ENCODE peak calls at places on chromosomes 4 and X, in six cellular contexts. One of them, this sample, is unnamed.

GRCh38 chr4:174789666-174790065 is 39.4 kb downstream of the GLRA3 start:
- DNase-seq in pancreas: no peak
- DNase-seq in left ventricle myocardium inferior: no peak
- DNase-seq in IMR-90: no peak
- DNase-seq in fibroblast of lung: no peak
- DNase-seq in ELF-1: no peak
- DNase-seq in this sample: no peak

GRCh38 chrX:9562851-9563250 is 98.0 kb downstream of the TBL1X start:
- DNase-seq in pancreas: no peak
- DNase-seq in left ventricle myocardium inferior: no peak
- DNase-seq in IMR-90: peak; percentile 89
- DNase-seq in fibroblast of lung: peak; percentile 94
- DNase-seq in ELF-1: peak; percentile 38
- DNase-seq in this sample: peak; percentile 68

GRCh38 chr4:3362431-3363287 is 69.8 kb downstream of the RGS12 start:
- DNase-seq in pancreas: no peak
- DNase-seq in left ventricle myocardium inferior: no peak
- DNase-seq in IMR-90: no peak
- DNase-seq in fibroblast of lung: no peak
- DNase-seq in ELF-1: no peak
- DNase-seq in this sample: no peak

GRCh38 chrX:112759512-112759911 is 79.8 kb upstream of the LHFPL1 start:
- DNase-seq in pancreas: no peak
- DNase-seq in left ventricle myocardium inferior: no peak
- DNase-seq in IMR-90: no peak
- DNase-seq in fibroblast of lung: no peak
- DNase-seq in ELF-1: no peak
- DNase-seq in this sample: no peak

GRCh38 chrX:68751372-68751771 is 77.4 kb upstream of the EFNB1 start:
- DNase-seq in pancreas: no peak
- DNase-seq in left ventricle myocardium inferior: no peak
- DNase-seq in IMR-90: no peak
- DNase-seq in fibroblast of lung: no peak
- DNase-seq in ELF-1: no peak
- DNase-seq in this sample: no peak

GRCh38 chrX:109880629-109881028 is 122.3 kb upstream of the TMEM164 start:
- DNase-seq in pancreas: no peak
- DNase-seq in left ventricle myocardium inferior: no peak
- DNase-seq in IMR-90: no peak
- DNase-seq in fibroblast of lung: no peak
- DNase-seq in ELF-1: no peak
- DNase-seq in this sample: no peak

GRCh38 chr4:159042097-159042605 is 60.7 kb upstream of the RAPGEF2 start:
- DNase-seq in pancreas: no peak
- DNase-seq in left ventricle myocardium inferior: no peak
- DNase-seq in IMR-90: no peak
- DNase-seq in fibroblast of lung: no peak
- DNase-seq in ELF-1: no peak
- DNase-seq in this sample: no peak

GRCh38 chr4:46484881-46485280 is 95.0 kb upstream of the GABRA2 start:
- DNase-seq in pancreas: no peak
- DNase-seq in left ventricle myocardium inferior: no peak
- DNase-seq in IMR-90: peak; percentile 2
- DNase-seq in fibroblast of lung: peak; percentile 3
- DNase-seq in ELF-1: no peak
- DNase-seq in this sample: no peak

GRCh38 chrX:75038925-75039324 is 113.7 kb upstream of the NEXMIF start:
- DNase-seq in pancreas: no peak
- DNase-seq in left ventricle myocardium inferior: no peak
- DNase-seq in IMR-90: peak; percentile 32
- DNase-seq in fibroblast of lung: peak; percentile 6
- DNase-seq in ELF-1: peak; percentile 10
- DNase-seq in this sample: no peak

GRCh38 chr4:187256897-187257296 is 533.2 kb upstream of the FAT1 start:
- DNase-seq in pancreas: no peak
- DNase-seq in left ventricle myocardium inferior: no peak
- DNase-seq in IMR-90: no peak
- DNase-seq in fibroblast of lung: no peak
- DNase-seq in ELF-1: no peak
- DNase-seq in this sample: peak; percentile 75

GRCh38 chr4:105215609-105216313 is 69.1 kb downstream of the TET2 start:
- DNase-seq in pancreas: no peak
- DNase-seq in left ventricle myocardium inferior: no peak
- DNase-seq in IMR-90: peak; percentile 70
- DNase-seq in fibroblast of lung: peak; percentile 60
- DNase-seq in ELF-1: no peak
- DNase-seq in this sample: no peak

GRCh38 chr4:81166431-81166830 is 48.6 kb downstream of the PRKG2 start:
- DNase-seq in pancreas: no peak
- DNase-seq in left ventricle myocardium inferior: no peak
- DNase-seq in IMR-90: no peak
- DNase-seq in fibroblast of lung: peak; percentile 58
- DNase-seq in ELF-1: no peak
- DNase-seq in this sample: no peak

GRCh38 chr4:57074753-57075152 is 35.4 kb downstream of the IGFBP7 start:
- DNase-seq in pancreas: no peak
- DNase-seq in left ventricle myocardium inferior: no peak
- DNase-seq in IMR-90: peak; percentile 88
- DNase-seq in fibroblast of lung: peak; percentile 89
- DNase-seq in ELF-1: no peak
- DNase-seq in this sample: no peak

GRCh38 chr4:147826288-147826646 is 94.4 kb downstream of the ARHGAP10 start:
- DNase-seq in pancreas: peak; percentile 84
- DNase-seq in left ventricle myocardium inferior: no peak
- DNase-seq in IMR-90: no peak
- DNase-seq in fibroblast of lung: no peak
- DNase-seq in ELF-1: no peak
- DNase-seq in this sample: no peak

GRCh38 chr4:52260507-52261302 is 209.6 kb downstream of the SPATA18 start:
- DNase-seq in pancreas: no peak
- DNase-seq in left ventricle myocardium inferior: peak; percentile 31
- DNase-seq in IMR-90: no peak
- DNase-seq in fibroblast of lung: no peak
- DNase-seq in ELF-1: no peak
- DNase-seq in this sample: no peak

GRCh38 chr4:6480532-6481088 is 8.2 kb upstream of the PPP2R2C start:
- DNase-seq in pancreas: no peak
- DNase-seq in left ventricle myocardium inferior: no peak
- DNase-seq in IMR-90: no peak
- DNase-seq in fibroblast of lung: no peak
- DNase-seq in ELF-1: no peak
- DNase-seq in this sample: peak; percentile 24

GRCh38 chr4:139014391-139015268 is 951 bp upstream of the NOCT start:
- DNase-seq in pancreas: peak; percentile 25
- DNase-seq in left ventricle myocardium inferior: no peak
- DNase-seq in IMR-90: peak; percentile 94
- DNase-seq in fibroblast of lung: peak; percentile 96
- DNase-seq in ELF-1: peak; percentile 68
- DNase-seq in this sample: peak; percentile 80

GRCh38 chr4:2843909-2844584 is 403 bp downstream of the ADD1 start:
- DNase-seq in pancreas: peak; percentile 57
- DNase-seq in left ventricle myocardium inferior: peak; percentile 61
- DNase-seq in IMR-90: peak; percentile 24
- DNase-seq in fibroblast of lung: peak; percentile 39
- DNase-seq in ELF-1: peak; percentile 74
- DNase-seq in this sample: peak; percentile 81

GRCh38 chr4:3320361-3321023 is 27.7 kb downstream of the RGS12 start:
- DNase-seq in pancreas: no peak
- DNase-seq in left ventricle myocardium inferior: peak; percentile 37
- DNase-seq in IMR-90: no peak
- DNase-seq in fibroblast of lung: no peak
- DNase-seq in ELF-1: no peak
- DNase-seq in this sample: peak; percentile 49

GRCh38 chrX:27186671-27187070 is 276.5 kb downstream of the PPP4R3C start:
- DNase-seq in pancreas: no peak
- DNase-seq in left ventricle myocardium inferior: no peak
- DNase-seq in IMR-90: peak; percentile 28
- DNase-seq in fibroblast of lung: peak; percentile 4
- DNase-seq in ELF-1: peak; percentile 56
- DNase-seq in this sample: no peak

GRCh38 chr4:82852751-82853053 is 38.3 kb downstream of the SEC31A start:
- DNase-seq in pancreas: no peak
- DNase-seq in left ventricle myocardium inferior: no peak
- DNase-seq in IMR-90: no peak
- DNase-seq in fibroblast of lung: no peak
- DNase-seq in ELF-1: no peak
- DNase-seq in this sample: no peak

GRCh38 chr4:144518181-144518895 is 127.6 kb upstream of the HHIP start:
- DNase-seq in pancreas: no peak
- DNase-seq in left ventricle myocardium inferior: no peak
- DNase-seq in IMR-90: peak; percentile 7
- DNase-seq in fibroblast of lung: peak; percentile 76
- DNase-seq in ELF-1: peak; percentile 38
- DNase-seq in this sample: no peak

GRCh38 chr4:11741190-11741652 is 312.5 kb upstream of the HS3ST1 start:
- DNase-seq in pancreas: no peak
- DNase-seq in left ventricle myocardium inferior: no peak
- DNase-seq in IMR-90: peak; percentile 62
- DNase-seq in fibroblast of lung: peak; percentile 69
- DNase-seq in ELF-1: no peak
- DNase-seq in this sample: no peak

GRCh38 chr4:23942491-23942890 is 52.6 kb upstream of the PPARGC1A start:
- DNase-seq in pancreas: no peak
- DNase-seq in left ventricle myocardium inferior: no peak
- DNase-seq in IMR-90: no peak
- DNase-seq in fibroblast of lung: no peak
- DNase-seq in ELF-1: no peak
- DNase-seq in this sample: no peak

GRCh38 chr4:86048426-86048825 is 311.4 kb downstream of the MAPK10 start:
- DNase-seq in pancreas: no peak
- DNase-seq in left ventricle myocardium inferior: no peak
- DNase-seq in IMR-90: peak; percentile 40
- DNase-seq in fibroblast of lung: peak; percentile 63
- DNase-seq in ELF-1: no peak
- DNase-seq in this sample: no peak

GRCh38 chr4:53221832-53222480 is 143.9 kb downstream of the SCFD2 start:
- DNase-seq in pancreas: no peak
- DNase-seq in left ventricle myocardium inferior: no peak
- DNase-seq in IMR-90: no peak
- DNase-seq in fibroblast of lung: peak; percentile 12
- DNase-seq in ELF-1: no peak
- DNase-seq in this sample: no peak

GRCh38 chr4:8451440-8452182 is 11.0 kb downstream of the TRMT44 start:
- DNase-seq in pancreas: no peak
- DNase-seq in left ventricle myocardium inferior: no peak
- DNase-seq in IMR-90: no peak
- DNase-seq in fibroblast of lung: no peak
- DNase-seq in ELF-1: no peak
- DNase-seq in this sample: no peak

GRCh38 chrX:17081535-17081934 is 135.1 kb downstream of the REPS2 start:
- DNase-seq in pancreas: no peak
- DNase-seq in left ventricle myocardium inferior: no peak
- DNase-seq in IMR-90: no peak
- DNase-seq in fibroblast of lung: peak; percentile 10
- DNase-seq in ELF-1: no peak
- DNase-seq in this sample: no peak

GRCh38 chr4:7392438-7393374 is 42.0 kb downstream of the PSAPL1 start:
- DNase-seq in pancreas: peak; percentile 21
- DNase-seq in left ventricle myocardium inferior: peak; percentile 27
- DNase-seq in IMR-90: peak; percentile 16
- DNase-seq in fibroblast of lung: peak; percentile 88
- DNase-seq in ELF-1: peak; percentile 69
- DNase-seq in this sample: peak; percentile 95

GRCh38 chr4:70936200-70936787 is 34.1 kb downstream of the MOB1B start:
- DNase-seq in pancreas: no peak
- DNase-seq in left ventricle myocardium inferior: no peak
- DNase-seq in IMR-90: peak; percentile 61
- DNase-seq in fibroblast of lung: peak; percentile 53
- DNase-seq in ELF-1: no peak
- DNase-seq in this sample: no peak

GRCh38 chr4:135277980-135278315 is 1076.4 kb upstream of the PABPC4L start:
- DNase-seq in pancreas: no peak
- DNase-seq in left ventricle myocardium inferior: no peak
- DNase-seq in IMR-90: no peak
- DNase-seq in fibroblast of lung: no peak
- DNase-seq in ELF-1: peak; percentile 41
- DNase-seq in this sample: peak; percentile 63

GRCh38 chr4:153538408-153539057 is 72.4 kb downstream of the TMEM131L start:
- DNase-seq in pancreas: peak; percentile 64
- DNase-seq in left ventricle myocardium inferior: peak; percentile 47
- DNase-seq in IMR-90: peak; percentile 26
- DNase-seq in fibroblast of lung: no peak
- DNase-seq in ELF-1: peak; percentile 67
- DNase-seq in this sample: peak; percentile 81

GRCh38 chr4:159290321-159291030 is 187.6 kb downstream of the RAPGEF2 start:
- DNase-seq in pancreas: no peak
- DNase-seq in left ventricle myocardium inferior: no peak
- DNase-seq in IMR-90: peak; percentile 34
- DNase-seq in fibroblast of lung: peak; percentile 75
- DNase-seq in ELF-1: no peak
- DNase-seq in this sample: no peak

This sample was measured in islet precursor cell.